ENCODE peak calls at places on chromosomes 7 and 10, in five cellular contexts. D is endothelial cell of umbilical vein, R is GM23248, N is stomach, E is NT2/D1. W is an unnamed sample. For H3K4me1, the result is how much of the 10 kb centered on the place peaks cover.

GRCh38 chr7:36207451-36208291 is 54.6 kb downstream of the EEPD1 start:
- DNase-seq in D (no peak), N (peak), R (peak), E (no peak), W (peak)

GRCh38 chr7:158394936-158395335 is 192.7 kb downstream of the PTPRN2 start:
- DNase-seq in E (peak), N (peak), R (no peak), D (no peak), W (peak)

GRCh38 chr7:104767826-104768536 is 246.0 kb upstream of the KMT2E start:
- DNase-seq in N (no peak), R (no peak), E (peak), D (no peak), W (no peak)

GRCh38 chr7:116999316-116999715 is 46.0 kb downstream of the ST7 start:
- DNase-seq in N (no peak), R (no peak), E (no peak), D (no peak), W (no peak)

GRCh38 chr7:157619753-157620525 is 283.1 kb downstream of the DNAJB6 start:
- DNase-seq in E (no peak), D (no peak), R (no peak), N (no peak), W (no peak)

GRCh38 chr7:143225047-143225446 is 3.2 kb downstream of the TAS2R40 start:
- DNase-seq in N (no peak), R (no peak), E (no peak), D (no peak), W (no peak)

GRCh38 chr10:69352569-69353264 is 64.0 kb downstream of the TACR2 start:
- DNase-seq in R (peak), N (no peak), E (no peak), D (no peak), W (no peak)

GRCh38 chr7:101486056-101486763 is 123.5 kb downstream of the COL26A1 start:
- DNase-seq in D (no peak), N (no peak), R (peak), E (peak), W (no peak)

GRCh38 chr10:17562572-17562971 is 54.6 kb downstream of the HACD1 start:
- DNase-seq in N (no peak), E (peak), R (peak), D (peak), W (no peak)

GRCh38 chr7:116952640-116953371 is 495 bp upstream of the ST7 start:
- DNase-seq in E (no peak), N (peak), R (peak), D (peak), W (peak)

GRCh38 chr7:108452707-108453106 is 3.5 kb downstream of the NRCAM start:
- DNase-seq in D (peak), E (no peak), R (peak), N (no peak), W (no peak)

GRCh38 chr10:48384699-48384982 is 78.2 kb downstream of the MAPK8 start:
- DNase-seq in E (no peak), N (no peak), D (no peak), R (no peak), W (no peak)

GRCh38 chr10:123998197-123999141 is 94.9 kb downstream of the CHST15 start:
- DNase-seq in N (no peak), E (no peak), R (no peak), D (no peak), W (no peak)

GRCh38 chr10:132192076-132192975 is 5.6 kb downstream of the DPYSL4 start:
- DNase-seq in R (no peak), N (no peak), E (no peak), D (no peak), W (no peak)

GRCh38 chr10:112983444-112984056 is 33.5 kb downstream of the TCF7L2 start:
- DNase-seq in D (no peak), N (no peak), R (no peak), E (no peak), W (no peak)

GRCh38 chr10:112986791-112987190 is 36.7 kb downstream of the TCF7L2 start:
- DNase-seq in N (no peak), E (no peak), D (no peak), R (peak), W (no peak)

GRCh38 chr10:112988839-112989406 is 38.9 kb downstream of the TCF7L2 start:
- DNase-seq in E (peak), D (peak), R (no peak), N (no peak), W (no peak)

GRCh38 chr10:112984756-112985155 is 34.7 kb downstream of the TCF7L2 start:
- DNase-seq in R (no peak), D (no peak), E (no peak), N (no peak), W (no peak)

DNA sequence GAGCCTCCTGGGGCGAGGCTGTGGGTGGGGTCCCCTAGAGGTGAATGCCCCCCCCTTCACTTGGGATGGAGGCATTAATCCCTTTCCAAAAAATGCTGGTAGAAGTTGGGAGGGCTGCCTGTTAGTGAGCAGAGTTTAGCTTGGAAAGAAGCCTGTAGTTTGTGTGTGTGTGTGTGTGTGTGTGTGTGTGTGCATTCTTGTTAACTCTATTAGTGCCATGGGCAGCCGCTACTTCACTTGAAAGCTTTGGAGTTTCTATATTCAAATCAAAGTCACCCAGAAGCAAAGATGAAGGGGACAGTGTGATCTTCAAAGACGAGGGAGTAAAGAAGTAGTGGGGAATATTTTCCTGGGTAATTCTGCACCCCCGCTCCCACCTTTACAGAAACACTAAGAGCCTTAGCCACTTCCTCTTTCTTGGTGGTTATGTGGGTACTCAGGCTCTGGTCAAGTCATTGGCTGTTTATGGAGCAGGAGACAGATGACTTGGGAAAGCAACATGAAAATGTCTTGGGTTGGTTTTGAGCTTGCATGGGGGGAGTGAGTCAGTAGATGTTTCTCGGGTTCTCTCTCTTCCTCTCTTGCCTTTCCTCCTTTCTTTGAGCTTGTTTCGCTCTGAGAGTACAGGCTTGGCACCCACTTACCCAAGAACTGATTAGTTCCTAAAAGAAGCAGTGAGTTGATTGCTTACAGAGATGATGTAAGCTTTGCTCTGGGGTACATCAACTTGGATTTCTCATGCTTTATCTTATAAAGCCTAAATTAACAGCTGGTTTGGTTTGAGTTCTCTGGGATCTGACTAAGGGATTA is 35.9 kb downstream of the TCF7L2 start:
- DNase-seq in R (peak), E (no peak), N (no peak), D (no peak), W (no peak)
- H3K4me1 ChIP-seq in R (under half), E (under half), N (under half), D (under half), W (half or more)

GRCh38 chr10:79178070-79178576 is 109.4 kb downstream of the ZMIZ1 start:
- DNase-seq in E (no peak), D (no peak), N (no peak), R (no peak), W (no peak)
- H3K4me1 ChIP-seq in E (under half), D (half or more), N (half or more), R (under half), W (half or more)

GRCh38 chr10:78741541-78741940 is 327.2 kb upstream of the ZMIZ1 start:
- DNase-seq in N (no peak), E (no peak), D (no peak), R (no peak), W (no peak)
- H3K4me1 ChIP-seq in N (under half), E (under half), D (under half), R (under half), W (half or more)

DNA sequence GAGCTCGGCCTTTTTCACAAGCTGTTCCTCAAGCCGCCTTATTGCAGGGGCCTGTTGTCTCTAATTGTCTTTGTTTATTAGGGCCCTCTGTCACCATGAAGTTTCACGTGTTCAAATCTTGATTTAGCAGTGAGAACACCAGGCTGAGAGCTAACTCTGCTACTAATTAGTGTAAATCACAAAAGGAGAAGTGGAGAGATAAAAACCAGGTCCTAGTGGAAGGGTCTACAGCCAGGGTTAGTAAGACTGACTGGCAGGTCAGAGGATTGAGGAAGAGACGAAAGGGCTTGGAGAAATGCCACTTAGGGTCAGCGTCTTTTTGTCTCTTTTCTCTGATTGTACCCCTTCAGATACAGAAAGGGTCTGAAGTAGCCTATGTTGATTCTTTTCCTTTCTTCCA is 21.2 kb downstream of the SSMEM1 start:
- DNase-seq in N (no peak), E (no peak), D (no peak), R (no peak), W (no peak)
- H3K4me1 ChIP-seq in N (under half), E (under half), D (under half), R (under half), W (under half)

DNA sequence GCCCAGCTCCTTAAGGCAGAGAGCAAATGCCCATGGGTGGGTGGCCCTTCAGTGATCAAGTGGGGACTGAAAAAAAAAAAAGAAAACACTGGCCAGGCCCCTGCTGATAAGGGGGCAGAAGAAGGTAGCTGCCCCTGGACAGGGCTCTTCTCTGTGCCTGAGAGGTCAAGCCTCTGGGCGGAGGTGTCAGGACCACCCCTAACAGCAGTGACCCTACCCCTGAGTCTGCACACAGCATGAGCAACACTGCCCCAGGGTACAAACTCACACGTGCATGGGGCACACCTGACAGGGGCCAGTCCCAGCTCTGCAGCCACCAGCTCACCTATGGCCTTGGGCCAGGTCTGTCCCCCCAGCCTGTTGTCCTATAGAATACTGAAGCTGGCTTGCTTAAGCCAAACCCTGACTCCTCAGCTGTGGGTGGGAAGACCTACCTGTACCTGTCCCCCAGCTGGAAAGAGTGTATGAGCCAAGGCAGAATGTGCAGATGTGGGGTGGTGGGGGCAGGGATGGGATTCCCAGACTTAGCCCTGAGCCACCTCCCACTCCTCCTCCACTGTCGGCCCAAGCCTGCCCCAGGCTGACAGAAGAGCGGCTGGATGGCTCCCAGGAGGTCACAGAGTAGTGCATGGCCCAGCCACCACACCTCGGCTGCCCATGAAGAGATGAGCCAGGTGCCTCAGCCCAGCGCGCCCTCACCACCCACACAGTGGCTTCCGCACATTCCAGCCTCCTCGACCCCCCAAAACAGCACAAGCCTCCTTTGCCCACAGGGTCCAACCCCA is 23.7 kb downstream of the KCNH2 start:
- DNase-seq in E (no peak), R (no peak), D (no peak), N (no peak), W (no peak)
- H3K4me1 ChIP-seq in E (under half), R (under half), D (under half), N (under half), W (half or more)

GRCh38 chr10:114521250-114521649 is 116.9 kb upstream of the AFAP1L2 start:
- DNase-seq in R (no peak), E (no peak), D (no peak), N (no peak), W (no peak)
- H3K4me1 ChIP-seq in R (under half), E (under half), D (under half), N (under half), W (half or more)

GRCh38 chr7:133904766-133905165 is 222.4 kb upstream of the LRGUK start:
- DNase-seq in R (no peak), N (no peak), D (peak), E (no peak), W (no peak)

GRCh38 chr7:133912916-133913697 is 214.0 kb upstream of the LRGUK start:
- DNase-seq in D (peak), R (peak), E (no peak), N (no peak), W (no peak)

GRCh38 chr7:133911724-133912123 is 215.4 kb upstream of the LRGUK start:
- DNase-seq in E (no peak), R (no peak), N (no peak), D (no peak), W (no peak)

GRCh38 chr7:133916621-133917020 is 210.5 kb upstream of the LRGUK start:
- DNase-seq in N (no peak), E (no peak), R (no peak), D (no peak), W (no peak)

DNA sequence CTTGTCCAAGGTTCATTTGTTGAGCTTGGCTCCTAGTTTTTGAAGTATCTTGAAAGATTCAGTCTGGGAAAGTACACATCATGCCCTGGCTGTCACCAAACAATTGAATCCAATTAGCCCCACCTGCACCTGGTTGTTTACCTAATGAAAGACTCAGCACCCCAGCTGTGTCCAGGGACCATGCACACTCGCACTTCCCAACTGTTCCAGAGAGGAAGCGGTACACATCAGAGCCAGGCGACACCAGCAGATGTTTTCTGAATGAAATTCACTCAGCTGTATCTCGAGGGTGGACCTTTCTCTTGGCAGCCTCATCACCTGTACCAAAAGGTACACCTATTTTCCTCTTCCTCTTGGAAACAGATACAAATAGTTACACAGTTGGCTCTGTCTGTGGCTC is 216.4 kb upstream of the LRGUK start:
- DNase-seq in E (no peak), R (no peak), D (no peak), N (no peak), W (no peak)
- H3K4me1 ChIP-seq in E (under half), R (under half), D (under half), N (under half), W (under half)

GRCh38 chr10:79159141-79159619 is 90.4 kb downstream of the ZMIZ1 start:
- DNase-seq in D (peak), N (no peak), E (no peak), R (peak), W (no peak)

GRCh38 chr10:79156334-79157274 is 87.8 kb downstream of the ZMIZ1 start:
- DNase-seq in N (no peak), D (no peak), R (no peak), E (no peak), W (no peak)

GRCh38 chr10:79159785-79160184 is 91.0 kb downstream of the ZMIZ1 start:
- DNase-seq in R (peak), N (no peak), E (no peak), D (peak), W (peak)

GRCh38 chr10:79158402-79159097 is 89.8 kb downstream of the ZMIZ1 start:
- DNase-seq in N (no peak), R (peak), E (peak), D (no peak), W (no peak)

GRCh38 chr10:79158004-79158340 is 89.2 kb downstream of the ZMIZ1 start:
- DNase-seq in D (no peak), R (no peak), E (no peak), N (no peak), W (no peak)
- H3K4me1 ChIP-seq in D (half or more), R (half or more), E (under half), N (half or more), W (half or more)

GRCh38 chr7:50268990-50269389 is 35.5 kb upstream of the IKZF1 start:
- DNase-seq in D (no peak), R (no peak), N (no peak), E (no peak), W (no peak)
- H3K4me1 ChIP-seq in D (under half), R (under half), N (under half), E (under half), W (under half)

GRCh38 chr10:97584798-97585438 is 729 bp downstream of the HOGA1 start:
- DNase-seq in E (no peak), N (no peak), D (no peak), R (no peak), W (peak)

GRCh38 chr10:97585439-97585811 is 1.2 kb downstream of the HOGA1 start:
- DNase-seq in R (no peak), D (no peak), E (no peak), N (no peak), W (no peak)

GRCh38 chr10:97582169-97582568 is 2.0 kb upstream of the HOGA1 start:
- DNase-seq in N (no peak), R (no peak), D (no peak), E (no peak), W (no peak)

GRCh38 chr10:97583476-97583875 is 713 bp upstream of the HOGA1 start:
- DNase-seq in E (no peak), R (no peak), N (no peak), D (no peak), W (no peak)

DNA sequence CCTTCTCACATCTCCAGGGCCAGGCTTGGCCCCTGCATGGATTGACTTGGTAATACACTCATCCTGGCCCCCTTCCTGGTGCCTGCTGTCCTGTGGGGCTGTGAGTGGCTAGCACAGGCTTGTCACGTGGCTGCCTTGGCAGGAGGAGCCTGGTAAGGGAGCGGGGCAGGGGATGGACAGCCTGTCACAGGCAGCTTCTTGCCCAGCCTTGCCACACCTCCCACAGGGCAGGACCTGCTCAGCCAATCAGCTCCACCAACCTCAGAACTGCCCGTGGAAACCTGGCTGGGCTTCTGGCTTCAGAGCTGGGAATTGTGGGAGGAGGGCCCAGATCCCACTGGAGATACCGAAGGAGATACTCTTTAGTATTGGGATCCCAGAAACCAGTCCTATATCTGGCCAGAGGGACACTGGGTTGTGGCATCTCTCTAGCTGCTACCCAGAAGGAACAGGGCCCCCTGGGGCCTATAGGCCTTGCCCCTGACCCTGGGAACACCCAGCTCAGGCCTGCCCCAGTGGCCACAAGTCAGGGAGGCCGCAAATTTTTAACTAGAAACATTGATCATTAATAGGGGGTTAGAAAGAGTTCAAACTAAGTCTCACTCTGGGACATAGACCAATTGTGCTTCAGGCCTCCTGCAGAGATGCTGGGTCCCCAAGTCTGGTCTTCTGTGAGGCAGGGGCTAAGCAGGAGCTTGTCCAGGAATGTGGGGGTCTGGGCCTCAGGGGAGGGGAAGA is at the start of gene HOGA1:
- DNase-seq in R (peak), D (peak), E (no peak), N (no peak), W (peak)
- H3K4me1 ChIP-seq in R (under half), D (under half), E (under half), N (under half), W (under half)